ENCODE peak calls at places on chromosomes 7 and 10, in five cellular contexts. G is tibial nerve, T is heart left ventricle, J is lung, L is IMR-90. Q is an unnamed sample.

GRCh38 chr10:118543714-118544400 is 51.6 kb downstream of the PRLHR start:
- DNase-seq in G (no peak), T (peak), J (peak), L (peak), Q (no peak)

GRCh38 chr7:158529181-158530096 is 58.2 kb downstream of the PTPRN2 start:
- DNase-seq in G (no peak), T (no peak), J (no peak), L (no peak), Q (no peak)

GRCh38 chr10:27687326-27687725 is 58.3 kb downstream of the MKX start:
- DNase-seq in G (no peak), T (no peak), J (no peak), L (peak), Q (no peak)

GRCh38 chr7:106070201-106070551 is 41.9 kb downstream of the SYPL1 start:
- DNase-seq in G (no peak), T (peak), J (peak), L (no peak), Q (no peak)

GRCh38 chr7:885893-886625 is 9.7 kb downstream of the GET4 start:
- DNase-seq in G (no peak), T (peak), J (no peak), L (no peak), Q (no peak)

GRCh38 chr7:2598175-2598823 is 33.5 kb upstream of the TTYH3 start:
- DNase-seq in G (no peak), T (no peak), J (no peak), L (no peak), Q (no peak)

GRCh38 chr7:107824858-107825257 is 21.8 kb upstream of the SLC26A3 start:
- DNase-seq in G (no peak), T (no peak), J (no peak), L (no peak), Q (no peak)

GRCh38 chr10:124221356-124222297 is 128.2 kb upstream of the CHST15 start:
- DNase-seq in G (no peak), T (no peak), J (no peak), L (no peak), Q (no peak)

GRCh38 chr7:131726680-131727079 is 170.3 kb upstream of the PODXL start:
- DNase-seq in G (no peak), T (no peak), J (no peak), L (no peak), Q (no peak)

GRCh38 chr7:28961972-28962371 is 3.8 kb upstream of the TRIL start:
- DNase-seq in G (no peak), T (no peak), J (no peak), L (no peak), Q (no peak)

GRCh38 chr7:48085433-48085791 is 3.7 kb upstream of the UPP1 start:
- DNase-seq in G (no peak), T (no peak), J (no peak), L (no peak), Q (no peak)

GRCh38 chr10:121460733-121461132 is 137.5 kb downstream of the FGFR2 start:
- DNase-seq in G (no peak), T (no peak), J (no peak), L (no peak), Q (no peak)

GRCh38 chr10:95742529-95742884 is 13.5 kb upstream of the ENTPD1 start:
- DNase-seq in G (no peak), T (peak), J (no peak), L (peak), Q (no peak)

DNA sequence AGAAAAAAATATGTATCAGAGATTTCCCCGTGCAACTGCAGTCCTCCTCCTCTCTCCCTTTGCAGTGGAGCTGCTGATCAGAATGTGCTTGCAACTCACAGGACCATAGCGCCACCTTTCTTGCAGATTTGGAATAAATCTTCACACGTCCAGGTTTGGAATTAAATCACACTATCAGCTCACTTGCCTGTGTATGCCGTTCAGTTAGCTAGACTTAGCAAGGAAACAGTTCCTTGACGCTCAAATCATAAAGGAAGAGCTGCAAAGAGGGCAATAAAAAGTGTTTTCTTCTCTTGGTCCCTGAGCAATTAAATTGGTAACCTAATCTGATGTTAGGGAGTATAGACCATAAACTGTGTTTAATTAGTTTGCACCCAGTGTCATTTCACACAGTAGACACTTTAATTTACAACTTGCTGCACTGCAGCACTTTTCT is 77.4 kb downstream of the PON1 start:
- DNase-seq in G (no peak), T (peak), J (peak), L (peak), Q (no peak)
- TF ChIP-seq CTCF in G (peak), T (peak), J (peak), L (peak), Q (peak)

GRCh38 chr7:44700322-44700721 is 48.3 kb upstream of the ZMIZ2 start:
- DNase-seq in G (no peak), T (no peak), J (no peak), L (no peak), Q (no peak)
- H3K27ac ChIP-seq in G (no peak), T (no peak), J (no peak), L (no peak), Q (no peak)

DNA sequence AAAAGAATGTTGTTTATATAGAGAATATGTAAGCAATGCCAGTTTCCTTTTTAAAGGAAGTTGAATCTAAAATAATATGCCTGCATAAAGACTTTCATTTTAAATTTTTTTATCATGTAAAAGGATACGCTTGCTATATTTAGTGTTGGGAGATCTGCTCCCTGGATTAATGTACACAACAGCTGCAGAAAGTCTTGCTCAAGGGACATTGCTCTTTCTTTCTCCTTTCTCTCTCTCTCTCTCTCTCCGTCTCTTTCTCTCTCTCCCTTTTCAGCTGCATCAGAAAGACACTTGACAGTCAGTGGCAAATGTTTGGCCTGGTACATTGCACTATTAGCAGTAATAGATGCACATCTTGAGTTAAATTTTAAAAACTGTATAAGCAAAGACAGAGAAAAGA is 739 bp downstream of the MYPN start:
- DNase-seq in G (no peak), T (no peak), J (no peak), L (peak), Q (no peak)
- H3K4me3 ChIP-seq in G (no peak), T (peak), J (no peak), L (peak), Q (no peak)

DNA sequence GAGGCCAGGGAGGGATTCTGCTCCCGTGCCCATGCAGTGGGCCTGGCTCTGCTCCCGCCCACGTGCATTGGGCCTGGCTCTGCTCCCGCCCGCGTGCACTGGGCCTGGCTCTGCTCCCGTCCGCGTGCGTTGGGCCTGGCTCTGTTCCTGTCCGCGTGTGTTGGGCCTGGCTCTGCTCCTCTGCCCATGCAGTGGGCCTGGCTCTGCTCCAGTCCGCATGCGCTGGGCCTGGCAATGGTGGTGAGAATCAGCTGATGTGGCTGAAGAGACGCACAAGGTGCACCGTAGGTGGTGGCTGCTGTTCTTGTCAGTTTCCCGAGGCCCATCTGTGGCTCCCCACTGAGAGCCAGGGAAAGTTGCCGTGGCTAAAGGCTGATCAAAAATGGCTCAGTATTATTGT is 572.3 kb downstream of the GLRX3 start:
- DNase-seq in G (no peak), T (no peak), J (no peak), L (no peak), Q (no peak)
- TF ChIP-seq CTCF in G (no peak), T (no peak), J (no peak), L (no peak), Q (no peak)

GRCh38 chr7:74010407-74010806 is 17.6 kb upstream of the ELN start:
- DNase-seq in G (no peak), T (no peak), J (no peak), L (peak), Q (no peak)
- H3K27ac ChIP-seq in G (no peak), T (no peak), J (no peak), L (no peak), Q (no peak)

GRCh38 chr10:32376027-32376426 is 29.1 kb upstream of the EPC1 start:
- DNase-seq in G (no peak), T (no peak), J (no peak), L (no peak), Q (no peak)
- H3K4me3 ChIP-seq in G (no peak), T (peak), J (no peak), L (peak), Q (peak)

GRCh38 chr10:931326-932318 is at the start of gene LARP4B:
- DNase-seq in G (peak), T (peak), J (peak), L (peak), Q (peak)

GRCh38 chr10:930415-931325 is 835 bp downstream of the LARP4B start:
- DNase-seq in G (no peak), T (peak), J (peak), L (peak), Q (no peak)

GRCh38 chr10:938954-939678 is 7.6 kb upstream of the LARP4B start:
- DNase-seq in G (no peak), T (no peak), J (no peak), L (no peak), Q (no peak)

GRCh38 chr10:932589-932988 is 1.1 kb upstream of the LARP4B start:
- DNase-seq in G (no peak), T (no peak), J (no peak), L (no peak), Q (no peak)

DNA sequence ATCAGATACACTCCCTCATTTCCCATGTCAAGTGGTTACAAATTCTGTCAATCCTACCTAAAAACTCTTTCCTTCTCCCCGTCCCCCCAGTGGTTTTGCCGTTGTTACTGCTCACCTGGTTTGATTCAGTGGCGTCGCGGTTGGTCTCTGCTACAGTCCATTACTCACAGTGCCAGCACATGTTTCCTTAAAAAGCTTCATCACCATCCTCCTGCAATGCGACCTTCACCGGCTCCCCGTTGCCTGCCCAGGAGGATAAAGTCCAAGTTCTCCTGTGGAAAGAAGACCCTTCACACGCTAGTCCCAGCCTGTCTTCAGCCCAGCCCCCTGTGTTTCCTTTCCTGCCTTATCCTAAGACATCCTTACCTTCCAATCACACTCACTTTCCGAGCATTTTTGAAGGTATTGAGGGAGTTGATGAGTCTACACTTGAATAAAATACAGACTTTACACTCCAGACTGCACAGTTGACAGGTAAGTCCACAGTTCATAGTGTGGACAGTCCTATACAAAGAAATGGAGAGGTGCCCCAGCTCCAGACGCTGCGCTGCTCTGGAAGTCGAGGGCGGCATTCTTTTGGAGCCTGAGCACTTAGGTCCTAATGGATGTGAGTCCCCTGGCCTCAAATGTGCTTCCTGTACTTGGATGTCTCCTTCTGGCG is 3.4 kb upstream of the LARP4B start:
- DNase-seq in G (no peak), T (no peak), J (no peak), L (no peak), Q (no peak)
- TF ChIP-seq CTCF in G (no peak), T (no peak), J (no peak), L (no peak), Q (no peak)